ENCODE peak calls at places on chromosomes 16 and 17, in ten cellular contexts. U is Caco-2, Q is spleen, D is lower lobe of right lung, O is A549, C is PC-9, L is SK-N-SH, X is endothelial cell of umbilical vein, I is adipocyte, M is left ventricle myocardium inferior. J is an unnamed sample. For H3K4me1, the result is how much of the 10 kb centered on the place peaks cover.

GRCh38 chr17:9343513-9343912 is 232.1 kb downstream of the STX8 start:
- DNase-seq in C (no peak), L (peak), I (no peak), D (no peak), X (no peak), U (no peak), O (no peak), Q (no peak), M (no peak), J (no peak)

GRCh38 chr16:87391324-87391949 is 699 bp upstream of the MAP1LC3B start:
- DNase-seq in O (no peak), X (no peak), Q (peak), L (no peak), C (no peak), M (peak), D (peak), U (peak), I (peak), J (peak)

GRCh38 chr16:89958068-89958467 is 9.5 kb downstream of the DEF8 start:
- DNase-seq in O (peak), Q (peak), C (no peak), M (peak), U (peak), X (peak), L (peak), I (no peak), D (peak), J (peak)

GRCh38 chr17:68847711-68848110 is 107.5 kb downstream of the ABCA8 start:
- DNase-seq in U (no peak), Q (no peak), O (no peak), D (no peak), M (no peak), X (no peak), I (no peak), L (no peak), C (no peak), J (no peak)

GRCh38 chr17:42127414-42127813 is 4.8 kb downstream of the HSPB9 start:
- DNase-seq in Q (no peak), X (no peak), L (no peak), D (no peak), C (no peak), O (no peak), I (no peak), U (no peak), M (no peak), J (no peak)

GRCh38 chr16:15607700-15608396 is 35.1 kb downstream of the MARF1 start:
- DNase-seq in U (no peak), X (no peak), C (peak), L (no peak), Q (peak), D (no peak), M (peak), I (no peak), O (no peak), J (peak)

GRCh38 chr16:57627184-57627871 is 1.1 kb upstream of the ADGRG1 start:
- DNase-seq in O (peak), C (peak), L (peak), D (no peak), X (peak), U (peak), Q (no peak), I (peak), M (no peak), J (peak)

GRCh38 chr16:59971264-59971663 is 1237.1 kb upstream of the GOT2 start:
- DNase-seq in O (peak), I (no peak), D (no peak), M (no peak), X (peak), C (no peak), Q (no peak), U (no peak), L (no peak), J (no peak)

GRCh38 chr16:3716831-3717234 is 491 bp downstream of the TRAP1 start:
- DNase-seq in U (peak), X (peak), O (peak), M (no peak), Q (no peak), L (peak), C (peak), D (peak), I (peak), J (peak)

GRCh38 chr16:73949574-73950348 is 346.9 kb upstream of the PSMD7 start:
- DNase-seq in L (no peak), O (no peak), C (peak), I (peak), M (no peak), X (no peak), U (no peak), D (no peak), Q (no peak), J (peak)

GRCh38 chr16:11133344-11133921 is 122.6 kb downstream of the SOCS1 start:
- DNase-seq in M (peak), I (peak), L (no peak), U (peak), C (peak), Q (no peak), X (peak), D (peak), O (no peak), J (peak)

GRCh38 chr17:35972945-35973332 is 8.4 kb downstream of the CCL16 start:
- DNase-seq in O (no peak), M (no peak), X (no peak), L (no peak), D (no peak), I (no peak), U (peak), C (no peak), Q (no peak), J (no peak)
- H3K4me1 ChIP-seq in O (under half), M (under half), X (under half), L (under half), D (under half), I (under half), U (half or more), C (under half), Q (half or more), J (under half)

GRCh38 chr17:76382803-76383644 is 1.4 kb upstream of the SPHK1 start:
- DNase-seq in L (peak), U (peak), C (no peak), X (peak), D (peak), I (peak), M (peak), O (peak), Q (peak), J (peak)

GRCh38 chr17:76384222-76384986 is at the start of gene SPHK1:
- DNase-seq in C (peak), O (peak), U (peak), M (peak), D (peak), L (peak), X (peak), I (peak), Q (peak), J (peak)

GRCh38 chr17:76381633-76382304 is 2.6 kb upstream of the SPHK1 start:
- DNase-seq in M (no peak), U (no peak), L (peak), O (no peak), Q (no peak), X (no peak), I (no peak), D (no peak), C (no peak), J (peak)

GRCh38 chr17:76383645-76384221 is 676 bp upstream of the SPHK1 start:
- DNase-seq in D (peak), X (peak), L (peak), M (peak), Q (peak), I (peak), U (peak), O (peak), C (no peak), J (peak)

DNA sequence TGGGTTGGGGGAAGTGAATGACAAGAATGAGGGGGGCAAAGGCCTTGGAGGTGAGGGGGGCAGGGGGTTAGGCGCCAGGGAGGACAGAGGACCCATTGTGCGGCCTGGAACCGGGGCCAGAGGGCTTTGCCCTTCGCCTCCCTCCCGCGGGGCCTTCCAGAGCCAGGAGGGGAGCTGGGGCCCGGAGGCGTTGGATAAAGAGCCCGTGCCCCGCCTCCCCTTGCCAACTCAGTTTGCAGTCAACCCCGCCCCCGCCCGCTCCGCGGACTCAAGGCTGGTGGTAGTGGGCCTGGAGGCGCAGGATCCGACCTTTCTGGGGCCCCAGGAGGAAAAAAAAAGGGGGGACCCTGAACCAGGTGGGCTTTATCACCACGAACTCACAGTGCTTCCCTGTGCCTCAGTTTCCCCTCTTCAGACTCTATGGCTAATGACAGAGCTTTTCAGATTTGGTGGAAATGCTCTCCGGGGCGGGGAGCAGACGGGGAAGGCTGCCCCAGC is 2.1 kb upstream of the SPHK1 start:
- DNase-seq in X (peak), U (no peak), M (no peak), L (peak), I (peak), Q (peak), O (no peak), C (no peak), D (no peak), J (peak)
- H3K4me1 ChIP-seq in X (under half), U (under half), M (under half), L (under half), I (under half), Q (half or more), O (under half), C (under half), D (under half), J (under half)

DNA sequence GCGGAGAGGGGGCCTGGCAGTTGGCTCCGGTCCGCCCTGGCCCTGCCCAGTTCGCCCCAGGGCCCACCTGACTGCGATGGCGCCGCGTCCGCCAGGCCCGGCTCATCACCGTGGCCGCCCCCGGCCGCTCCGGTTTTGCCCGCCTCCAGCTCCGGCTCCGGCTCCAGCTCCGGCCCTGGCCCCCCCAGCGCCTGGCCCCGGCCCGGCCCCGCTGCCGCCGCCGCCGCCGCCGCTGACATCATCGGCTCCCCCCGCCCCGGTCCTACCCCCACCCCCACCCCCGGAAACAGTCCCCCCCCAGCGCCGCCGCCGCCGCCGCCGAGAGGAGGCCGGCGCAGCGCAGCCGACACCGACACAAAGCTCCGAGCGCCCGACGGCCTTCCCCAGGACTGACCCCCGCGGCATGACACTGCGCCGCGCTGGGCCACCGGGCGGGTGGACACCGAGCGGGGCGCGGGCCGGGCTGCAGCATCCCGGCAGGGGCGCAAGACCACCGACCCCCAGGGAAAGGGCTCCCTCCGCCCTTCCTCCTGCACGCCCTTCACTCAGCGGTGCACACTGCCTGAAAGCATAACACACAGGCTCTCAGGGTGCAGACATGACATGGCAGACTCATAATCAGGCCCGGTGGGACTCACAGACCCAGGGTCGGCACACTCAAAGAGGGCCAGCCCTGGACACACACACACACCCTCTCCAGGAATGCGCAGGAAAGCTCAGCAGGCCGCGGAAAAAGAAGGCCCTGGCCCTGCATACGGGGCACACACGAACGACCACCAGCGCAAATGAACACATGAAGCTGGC is at the start of gene ZBTB4:
- DNase-seq in Q (peak), L (peak), C (no peak), D (peak), U (peak), X (peak), M (peak), O (peak), I (peak), J (peak)
- H3K4me1 ChIP-seq in Q (half or more), L (under half), C (under half), D (half or more), U (under half), X (under half), M (half or more), O (under half), I (under half), J (under half)

DNA sequence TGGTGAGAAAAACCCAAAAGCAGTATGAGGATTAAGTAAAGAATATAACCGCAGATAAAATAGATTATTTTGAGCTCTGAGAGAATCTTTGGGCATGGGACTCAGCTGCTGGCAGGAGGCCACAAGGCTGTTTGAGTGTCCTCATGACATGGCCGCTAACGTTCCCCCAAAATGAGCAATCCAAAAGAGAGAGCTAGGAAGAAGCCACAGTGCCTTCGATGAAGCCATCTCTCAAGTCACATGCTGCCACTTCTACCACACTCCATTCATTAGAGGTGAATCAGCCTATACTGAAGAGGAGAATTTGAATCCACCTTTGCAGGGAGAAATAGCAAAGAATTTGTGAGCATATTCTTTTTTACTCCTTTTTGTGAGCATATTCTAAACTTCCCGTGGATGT is 34.2 kb downstream of the ANKFY1 start:
- DNase-seq in O (no peak), I (peak), M (peak), Q (no peak), U (no peak), C (no peak), D (no peak), X (no peak), L (no peak), J (no peak)
- H3K4me1 ChIP-seq in O (under half), I (half or more), M (half or more), Q (under half), U (under half), C (under half), D (under half), X (under half), L (under half), J (under half)

DNA sequence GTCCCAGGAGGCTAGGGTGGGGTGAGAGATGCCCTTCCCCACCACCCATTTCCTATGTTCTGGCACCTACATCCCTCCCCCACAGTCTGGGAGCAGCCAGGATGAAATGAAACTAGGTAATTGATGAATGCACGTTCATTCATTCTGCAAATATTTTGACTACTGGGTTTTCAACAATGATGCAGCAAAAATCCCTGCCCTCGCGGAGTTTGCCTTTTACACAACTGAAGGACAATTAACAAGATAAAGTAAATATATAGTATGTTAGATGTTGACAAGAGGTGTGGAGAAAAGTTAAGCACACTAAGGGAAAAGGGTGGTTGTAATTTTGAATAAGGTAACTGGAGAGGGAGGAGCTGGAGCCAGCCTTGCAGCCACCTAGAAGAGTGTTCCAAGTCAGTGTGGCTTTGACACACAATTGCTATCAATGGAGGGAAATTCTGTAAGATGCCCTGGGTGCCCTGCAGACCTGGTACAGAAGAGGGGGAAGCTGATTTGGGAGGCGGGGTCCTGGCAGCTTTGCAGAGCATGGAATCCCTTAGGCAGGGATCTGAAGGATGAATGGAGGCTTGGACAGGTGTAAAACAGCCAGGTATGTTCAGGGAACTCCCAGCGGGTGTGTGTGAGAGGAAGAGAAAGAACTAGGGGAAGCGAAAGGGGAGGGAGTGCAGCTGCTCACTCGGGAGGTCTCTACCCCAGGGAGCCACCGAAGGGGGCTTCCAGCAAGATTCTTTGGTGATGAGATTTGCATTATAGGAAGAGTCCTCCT is 2.5 kb downstream of the TMEM92 start:
- DNase-seq in U (no peak), M (no peak), X (no peak), D (no peak), O (no peak), L (no peak), C (peak), I (no peak), Q (no peak), J (no peak)
- H3K4me1 ChIP-seq in U (half or more), M (under half), X (under half), D (under half), O (half or more), L (under half), C (half or more), I (under half), Q (half or more), J (under half)

J was measured in fibroblast of lung.